ENCODE peak calls at places on chromosomes 16 and 17, in five cellular contexts. H is RWPE1, T is endodermal cell, P is dorsolateral prefrontal cortex, Y is A549. I is an unnamed sample.

GRCh38 chr17:17921192-17922082 is 50.8 kb downstream of the TOM1L2 start:
- DNase-seq in Y (peak; percentile 89), P (peak; percentile 73), H (peak; percentile 90), T (peak; percentile 91), I (peak; percentile 61)

GRCh38 chr17:50396261-50397110 is 837 bp downstream of the LRRC59 start:
- DNase-seq in P (no peak), H (peak; percentile 73), Y (peak; percentile 58), T (peak; percentile 62), I (no peak)

GRCh38 chr17:7019839-7020519 is 2.9 kb upstream of the BCL6B start:
- DNase-seq in H (no peak), Y (peak; percentile 94), T (peak; percentile 92), P (no peak), I (no peak)

GRCh38 chr17:6457688-6458190 is 13.5 kb downstream of the PIMREG start:
- DNase-seq in T (no peak), Y (no peak), H (no peak), P (no peak), I (no peak)

GRCh38 chr17:1343554-1343953 is 56.5 kb downstream of the YWHAE start:
- DNase-seq in Y (no peak), T (no peak), H (no peak), P (no peak), I (no peak)

GRCh38 chr17:28371245-28372202 is at the start of gene SARM1:
- DNase-seq in P (peak; percentile 70), H (peak; percentile 64), Y (peak; percentile 95), T (peak; percentile 100), I (no peak)

GRCh38 chr17:3558603-3559269 is 1.1 kb upstream of the TRPV3 start:
- DNase-seq in T (peak; percentile 63), Y (no peak), P (no peak), H (peak; percentile 86), I (peak; percentile 92)

GRCh38 chr17:42387663-42388380 is 420 bp downstream of the STAT3 start:
- DNase-seq in P (no peak), T (peak; percentile 90), Y (no peak), H (peak; percentile 49), I (no peak)

GRCh38 chr17:61459968-61460718 is 7.9 kb downstream of the TBX4 start:
- DNase-seq in T (peak; percentile 40), Y (no peak), P (no peak), H (no peak), I (no peak)

GRCh38 chr16:59552164-59552563 is 818.0 kb upstream of the GOT2 start:
- DNase-seq in Y (no peak), H (no peak), T (no peak), P (no peak), I (no peak)

GRCh38 chr16:68361485-68361884 is 50.7 kb downstream of the PRMT7 start:
- DNase-seq in P (no peak), H (no peak), Y (no peak), T (peak; percentile 52), I (no peak)

GRCh38 chr16:56510544-56510943 is 9.3 kb downstream of the BBS2 start:
- DNase-seq in P (no peak), Y (no peak), H (no peak), T (no peak), I (no peak)

GRCh38 chr17:82775033-82775823 is 23.4 kb downstream of the TBCD start:
- DNase-seq in H (peak; percentile 81), P (peak; percentile 65), T (peak; percentile 96), Y (peak; percentile 95), I (no peak)

GRCh38 chr16:75279277-75279676 is 27.9 kb upstream of the BCAR1 start:
- DNase-seq in T (peak; percentile 75), H (peak; percentile 65), P (no peak), Y (no peak), I (no peak)

GRCh38 chr17:82350182-82351030 is 8.6 kb upstream of the TEX19 start:
- DNase-seq in Y (no peak), T (peak; percentile 79), P (no peak), H (no peak), I (no peak)

GRCh38 chr17:50955160-50955559 is 89.0 kb upstream of the TOB1 start:
- DNase-seq in Y (no peak), T (no peak), P (no peak), H (no peak), I (no peak)

GRCh38 chr16:48829361-48829760 is 219.4 kb upstream of the N4BP1 start:
- DNase-seq in T (peak; percentile 10), Y (no peak), P (no peak), H (no peak), I (no peak)

GRCh38 chr17:77724876-77725615 is 233.5 kb upstream of the TNRC6C start:
- DNase-seq in T (peak; percentile 49), P (no peak), H (no peak), Y (no peak), I (no peak)

GRCh38 chr16:27235938-27236245 is 32.6 kb downstream of the KDM8 start:
- DNase-seq in Y (no peak), P (no peak), T (no peak), H (no peak), I (no peak)

GRCh38 chr17:62965149-62965648 is 836 bp upstream of the TANC2 start:
- DNase-seq in Y (no peak), T (no peak), P (no peak), H (no peak), I (no peak)

DNA sequence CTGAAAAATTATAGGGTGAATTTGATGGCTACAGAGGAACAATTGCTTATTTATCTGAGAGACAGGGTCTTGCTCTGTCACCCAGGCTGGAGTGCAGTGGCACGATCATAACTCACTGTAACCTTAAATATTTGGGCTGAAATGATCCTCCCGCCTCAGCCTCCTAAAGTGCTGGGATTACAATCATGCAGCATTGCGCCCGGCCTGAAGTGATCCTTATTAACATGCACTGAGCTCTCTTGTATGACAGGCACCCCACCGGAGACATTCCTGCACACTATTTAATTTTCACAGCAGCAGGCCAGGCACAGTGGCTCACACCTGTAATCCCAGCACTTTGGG is 77.7 kb downstream of the CNGB1 start:
- DNase-seq in T (no peak), H (no peak), Y (no peak), P (no peak), I (no peak)
- H3K27ac ChIP-seq in T (no peak overlapping the region), H (peak overlapping the region; percentile 60), Y (peak overlapping the region; percentile 94), P (no peak overlapping the region), I (peak overlapping the region; percentile 86)

DNA sequence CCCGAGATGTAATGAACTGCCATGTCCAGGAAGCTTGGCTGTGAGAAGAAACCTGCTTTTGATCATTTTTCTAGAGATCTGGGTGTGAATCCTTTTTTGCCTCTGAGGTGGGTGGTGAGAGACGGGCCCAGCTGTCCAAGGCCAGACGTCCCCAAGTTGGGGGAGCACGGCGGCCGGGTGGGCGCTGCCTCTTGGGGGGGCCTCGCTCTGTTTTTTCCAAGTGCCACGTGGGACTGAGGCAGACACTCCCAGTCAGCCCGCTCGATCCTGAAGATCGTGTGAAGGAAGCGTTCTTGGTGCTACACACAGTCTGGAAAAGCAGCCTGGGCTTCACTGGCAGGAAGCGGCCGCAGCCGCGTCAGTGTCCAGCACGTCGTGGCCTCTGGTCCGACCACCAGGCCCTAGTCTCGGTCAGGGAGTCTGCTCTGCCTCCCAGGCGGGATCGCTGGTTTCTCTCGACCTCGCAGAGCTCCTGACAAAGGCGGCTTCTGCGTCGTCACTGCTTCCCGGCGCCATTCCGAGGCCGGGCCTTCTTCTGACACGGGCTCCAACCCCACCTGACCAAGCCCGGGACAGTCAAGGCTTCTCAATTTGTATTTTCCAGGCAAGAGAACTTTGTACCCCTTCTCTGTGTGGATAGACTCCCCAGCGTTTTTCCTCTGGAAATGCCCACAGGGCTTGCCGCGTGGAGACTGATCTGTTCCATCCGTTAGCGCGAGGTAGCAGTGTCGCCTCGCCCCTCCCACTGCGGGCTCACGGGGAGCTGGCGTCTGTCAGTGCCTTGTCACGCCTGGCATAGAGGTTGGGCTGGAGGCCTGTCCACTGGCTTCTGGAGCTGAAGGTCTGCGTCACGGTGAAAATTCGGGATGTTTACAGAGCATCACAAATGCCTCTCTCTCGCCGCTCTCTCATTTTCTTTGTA is 12.4 kb downstream of the PRSS27 start:
- DNase-seq in Y (no peak), P (no peak), H (no peak), T (no peak), I (no peak)
- H3K27ac ChIP-seq in Y (no peak overlapping the region), P (no peak overlapping the region), H (peak overlapping the region; percentile 33), T (no peak overlapping the region), I (no peak overlapping the region)

GRCh38 chr16:84853534-84853933 is 33.7 kb downstream of the CRISPLD2 start:
- DNase-seq in Y (no peak), T (no peak), P (no peak), H (no peak), I (no peak)

GRCh38 chr16:84849751-84850150 is 30.0 kb downstream of the CRISPLD2 start:
- DNase-seq in P (no peak), H (no peak), Y (no peak), T (no peak), I (no peak)

GRCh38 chr16:84848991-84849634 is 29.3 kb downstream of the CRISPLD2 start:
- DNase-seq in Y (no peak), T (no peak), P (no peak), H (no peak), I (no peak)

GRCh38 chr16:84850714-84851113 is 30.9 kb downstream of the CRISPLD2 start:
- DNase-seq in H (no peak), P (no peak), Y (no peak), T (no peak), I (no peak)

DNA sequence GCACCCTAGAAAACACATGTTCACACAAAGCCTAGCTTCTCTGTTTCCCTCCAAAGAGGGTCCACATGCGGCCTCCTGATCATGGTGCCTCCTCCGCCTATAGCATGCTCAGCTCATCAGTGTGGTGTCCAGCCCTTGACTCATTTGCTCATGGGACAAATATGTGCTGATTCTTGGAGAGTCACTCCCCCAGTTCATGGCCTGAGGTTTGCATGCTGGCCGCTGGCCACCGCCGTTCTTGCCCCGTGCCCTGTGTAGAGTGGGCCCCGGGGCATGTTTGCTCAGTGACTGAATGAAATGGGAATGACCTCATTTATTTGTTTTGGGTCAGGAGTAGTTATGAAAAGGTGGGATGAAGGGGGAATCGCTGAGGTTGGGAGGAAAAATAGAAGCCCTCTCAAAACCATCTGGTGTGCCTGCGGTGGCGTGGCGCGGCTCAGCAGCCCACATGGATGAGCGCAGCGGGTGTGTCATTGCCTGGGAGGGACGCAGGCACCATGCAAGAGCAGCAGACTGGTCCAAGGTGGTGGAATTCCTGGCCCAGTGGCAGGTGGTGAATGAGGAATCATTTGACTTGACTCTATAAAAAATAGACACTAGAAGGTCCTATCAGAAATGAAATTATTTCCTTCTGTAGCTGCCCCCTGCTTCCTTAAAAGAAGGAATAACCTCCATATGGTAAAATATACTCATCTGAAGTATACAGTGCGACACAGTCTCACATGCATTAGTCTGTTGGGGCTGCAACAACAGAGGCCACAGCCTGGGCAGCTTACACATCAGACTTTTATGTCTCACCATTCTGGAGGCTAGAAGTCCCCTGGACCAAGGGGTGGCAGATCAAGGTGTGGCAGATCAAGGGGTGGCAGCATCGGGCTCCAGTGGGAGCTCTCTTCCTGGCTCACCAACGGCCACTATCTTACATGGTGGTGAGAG is 31.7 kb downstream of the CRISPLD2 start:
- DNase-seq in P (no peak), H (peak; percentile 67), Y (peak; percentile 73), T (no peak), I (no peak)
- H3K27ac ChIP-seq in P (no peak overlapping the region), H (no peak overlapping the region), Y (peak overlapping the region; percentile 79), T (no peak overlapping the region), I (no peak overlapping the region)

GRCh38 chr17:29595943-29596774 is 3.2 kb downstream of the ANKRD13B start:
- DNase-seq in T (peak; percentile 46), H (no peak), P (no peak), Y (no peak), I (no peak)
- H3K27ac ChIP-seq in T (no peak overlapping the region), H (peak overlapping the region; percentile 99), P (peak overlapping the region; percentile 70), Y (no peak overlapping the region), I (no peak overlapping the region)

GRCh38 chr16:83310816-83311215 is 497.0 kb upstream of the HSBP1 start:
- DNase-seq in Y (no peak), T (no peak), H (no peak), P (no peak), I (no peak)
- H3K27ac ChIP-seq in Y (no peak overlapping the region), T (no peak overlapping the region), H (no peak overlapping the region), P (no peak overlapping the region), I (no peak overlapping the region)

GRCh38 chr16:89036776-89037175 is 56.9 kb upstream of the ACSF3 start:
- DNase-seq in H (no peak), P (no peak), Y (no peak), T (no peak), I (no peak)
- H3K27ac ChIP-seq in H (no peak overlapping the region), P (no peak overlapping the region), Y (no peak overlapping the region), T (no peak overlapping the region), I (no peak overlapping the region)

I was measured in epithelial cell of prostate.